ENCODE peak calls at places on chromosomes 6 and 20, in nine cellular contexts. A, R, M, Q, F, U, P, X and B are unnamed samples.

GRCh38 chr20:62876826-62877728 is 15.5 kb upstream of the TCFL5 start:
- DNase-seq in A (no peak), R (no peak), M (peak), Q (no peak), F (no peak), U (no peak), P (no peak), X (no peak), B (no peak)

GRCh38 chr20:48912065-48912464 is 9.4 kb upstream of the ARFGEF2 start:
- DNase-seq in A (no peak), R (no peak), M (no peak), Q (no peak), F (no peak), U (peak), P (no peak), X (no peak), B (no peak)

GRCh38 chr6:39370021-39370420 is 47.5 kb upstream of the KCNK16 start:
- DNase-seq in A (no peak), R (peak), M (no peak), Q (no peak), F (no peak), U (peak), P (no peak), X (no peak), B (no peak)

GRCh38 chr6:4055420-4056041 is 23.4 kb downstream of the FAM217A start:
- DNase-seq in A (peak), R (peak), M (peak), Q (no peak), F (no peak), U (no peak), P (no peak), X (no peak), B (peak)

GRCh38 chr6:7725849-7726415 is at the start of gene BMP6:
- DNase-seq in A (peak), R (peak), M (peak), Q (peak), F (peak), U (peak), P (peak), X (peak), B (peak)

GRCh38 chr6:52221302-52221701 is 23.0 kb downstream of the IL17F start:
- DNase-seq in A (no peak), R (no peak), M (no peak), Q (no peak), F (no peak), U (no peak), P (no peak), X (no peak), B (no peak)

GRCh38 chr20:15039088-15039762 is 701.8 kb upstream of the FLRT3 start:
- DNase-seq in A (no peak), R (no peak), M (no peak), Q (no peak), F (no peak), U (no peak), P (no peak), X (no peak), B (no peak)

GRCh38 chr6:4155848-4156466 is 20.6 kb upstream of the ECI2 start:
- DNase-seq in A (peak), R (peak), M (peak), Q (peak), F (peak), U (peak), P (peak), X (peak), B (peak)

GRCh38 chr6:131660195-131660594 is 23.1 kb downstream of the ENPP3 start:
- DNase-seq in A (no peak), R (no peak), M (no peak), Q (no peak), F (no peak), U (no peak), P (no peak), X (no peak), B (peak)

GRCh38 chr6:27293436-27294152 is 18.5 kb downstream of the POM121L2 start:
- DNase-seq in A (peak), R (peak), M (no peak), Q (no peak), F (no peak), U (peak), P (no peak), X (no peak), B (no peak)

GRCh38 chr6:153804755-153805330 is 234.2 kb upstream of the OPRM1 start:
- DNase-seq in A (no peak), R (no peak), M (no peak), Q (no peak), F (no peak), U (no peak), P (no peak), X (no peak), B (no peak)

GRCh38 chr20:19885981-19886665 is 128.1 kb downstream of the RIN2 start:
- DNase-seq in A (no peak), R (peak), M (peak), Q (no peak), F (no peak), U (no peak), P (peak), X (peak), B (no peak)

GRCh38 chr6:19549109-19549508 is 288.1 kb upstream of the ID4 start:
- DNase-seq in A (no peak), R (peak), M (no peak), Q (no peak), F (no peak), U (no peak), P (no peak), X (no peak), B (no peak)

GRCh38 chr6:136782021-136782770 is 10.1 kb downstream of the MAP3K5 start:
- DNase-seq in A (peak), R (peak), M (no peak), Q (no peak), F (no peak), U (no peak), P (no peak), X (no peak), B (no peak)